ENCODE peak calls at places on chromosomes 11 and 22, in six cellular contexts. D is stomach, N is mammary epithelial cell, O is ascending aorta, T is tibial nerve, H is psoas muscle. Q is an unnamed sample.

GRCh38 chr11:32033067-32033466 is 57.8 kb upstream of the RCN1 start:
- DNase-seq in D (no peak), N (no peak), O (no peak), T (no peak), H (no peak), Q (no peak)

GRCh38 chr11:65316311-65316978 is 1.8 kb downstream of the CDC42EP2 start:
- DNase-seq in D (no peak), N (peak), O (no peak), T (peak), H (peak), Q (peak)

GRCh38 chr11:121559812-121560211 is 107.0 kb upstream of the SORL1-AS1 start:
- DNase-seq in D (no peak), N (no peak), O (no peak), T (no peak), H (no peak), Q (no peak)

GRCh38 chr11:63573881-63574855 is 11.0 kb upstream of the PLAAT2 start:
- DNase-seq in D (peak), N (peak), O (no peak), T (peak), H (peak), Q (peak)

GRCh38 chr11:73157141-73158010 is 15.3 kb upstream of the FCHSD2 start:
- DNase-seq in D (no peak), N (no peak), O (peak), T (no peak), H (peak), Q (no peak)

GRCh38 chr11:41201156-41201555 is 258.3 kb downstream of the LRRC4C start:
- DNase-seq in D (peak), N (peak), O (no peak), T (no peak), H (no peak), Q (peak)

GRCh38 chr22:42721045-42721434 is 370 bp upstream of the A4GALT start:
- DNase-seq in D (no peak), N (no peak), O (no peak), T (no peak), H (no peak), Q (no peak)

GRCh38 chr11:74055938-74056337 is 47.1 kb upstream of the UCP3 start:
- DNase-seq in D (no peak), N (peak), O (no peak), T (no peak), H (no peak), Q (peak)

GRCh38 chr11:111310088-111310487 is 11.7 kb downstream of the POU2AF3 start:
- DNase-seq in D (no peak), N (peak), O (no peak), T (no peak), H (no peak), Q (no peak)

GRCh38 chr22:50739279-50739691 is 1.3 kb downstream of the ACR start:
- DNase-seq in D (peak), N (no peak), O (no peak), T (no peak), H (no peak), Q (no peak)

GRCh38 chr11:73195191-73196007 is 22.7 kb upstream of the P2RY2 start:
- DNase-seq in D (peak), N (peak), O (no peak), T (no peak), H (no peak), Q (peak)

GRCh38 chr11:111429066-111429506 is 50.0 kb upstream of the POU2AF1 start:
- DNase-seq in D (peak), N (peak), O (no peak), T (peak), H (peak), Q (no peak)

GRCh38 chr22:46764779-46765485 is 2.5 kb downstream of the TBC1D22A start:
- DNase-seq in D (peak), N (no peak), O (no peak), T (no peak), H (no peak), Q (no peak)

GRCh38 chr11:11985016-11985715 is 23.3 kb downstream of the DKK3 start:
- DNase-seq in D (peak), N (no peak), O (no peak), T (no peak), H (no peak), Q (no peak)

GRCh38 chr11:87256694-87257340 is 219.1 kb downstream of the TMEM135 start:
- DNase-seq in D (no peak), N (no peak), O (no peak), T (no peak), H (no peak), Q (no peak)

GRCh38 chr22:32024791-32025190 is 18.3 kb upstream of the SLC5A1 start:
- DNase-seq in D (no peak), N (peak), O (no peak), T (no peak), H (no peak), Q (peak)

GRCh38 chr22:32712644-32713355 is 88.7 kb upstream of the TIMP3 start:
- DNase-seq in D (no peak), N (no peak), O (no peak), T (no peak), H (no peak), Q (no peak)

GRCh38 chr11:61647529-61647928 is 32.7 kb upstream of the DAGLA start:
- DNase-seq in D (no peak), N (no peak), O (no peak), T (no peak), H (no peak), Q (no peak)

GRCh38 chr11:119453881-119454280 is 30.9 kb upstream of the THY1 start:
- DNase-seq in D (no peak), N (no peak), O (no peak), T (no peak), H (no peak), Q (no peak)

GRCh38 chr11:17643506-17644405 is 75.6 kb upstream of the MYOD1 start:
- DNase-seq in D (no peak), N (no peak), O (no peak), T (no peak), H (no peak), Q (no peak)

GRCh38 chr22:36762687-36763260 is 13.1 kb downstream of the IFT27 start:
- DNase-seq in D (no peak), N (no peak), O (no peak), T (no peak), H (no peak), Q (no peak)

GRCh38 chr11:119692547-119692834 is 36.5 kb downstream of the NECTIN1 start:
- DNase-seq in D (no peak), N (no peak), O (no peak), T (no peak), H (no peak), Q (no peak)

GRCh38 chr11:60125962-60126585 is 37.6 kb downstream of the MS4A2 start:
- DNase-seq in D (no peak), N (peak), O (no peak), T (no peak), H (no peak), Q (peak)

GRCh38 chr11:59400461-59401261 is 25.6 kb downstream of the OR5A2 start:
- DNase-seq in D (no peak), N (no peak), O (no peak), T (no peak), H (no peak), Q (no peak)

GRCh38 chr11:11940551-11940950 is 67.9 kb downstream of the DKK3 start:
- DNase-seq in D (no peak), N (no peak), O (no peak), T (no peak), H (no peak), Q (no peak)

GRCh38 chr22:37751449-37752188 is 54.8 kb downstream of the TRIOBP start:
- DNase-seq in D (no peak), N (no peak), O (no peak), T (no peak), H (no peak), Q (no peak)

GRCh38 chr11:19814421-19814820 is 101.8 kb downstream of the NAV2 start:
- DNase-seq in D (no peak), N (no peak), O (no peak), T (no peak), H (no peak), Q (no peak)
- TF ChIP-seq CTCF in D (peak), N (peak), O (peak), T (no peak), H (no peak), Q (no peak)

GRCh38 chr22:35066768-35067167 is 810 bp downstream of the ISX start:
- DNase-seq in D (no peak), N (no peak), O (no peak), T (no peak), H (no peak), Q (no peak)

GRCh38 chr22:35065183-35065582 is 775 bp upstream of the ISX start:
- DNase-seq in D (no peak), N (no peak), O (no peak), T (no peak), H (no peak), Q (no peak)

GRCh38 chr22:35064664-35065063 is 1.3 kb upstream of the ISX start:
- DNase-seq in D (no peak), N (peak), O (no peak), T (no peak), H (no peak), Q (peak)

GRCh38 chr22:35070451-35071093 is 4.6 kb downstream of the ISX start:
- DNase-seq in D (no peak), N (peak), O (no peak), T (no peak), H (no peak), Q (peak)

GRCh38 chr22:35065796-35066218 is at the start of gene ISX:
- DNase-seq in D (no peak), N (no peak), O (no peak), T (no peak), H (no peak), Q (no peak)
- H3K27ac ChIP-seq in D (no peak), N (no peak), O (no peak), T (no peak), H (no peak), Q (no peak)

GRCh38 chr11:116171271-116172140 is 601.3 kb downstream of the BUD13 start:
- DNase-seq in D (no peak), N (no peak), O (no peak), T (no peak), H (no peak), Q (no peak)

GRCh38 chr11:116169776-116170175 is 603.0 kb downstream of the BUD13 start:
- DNase-seq in D (no peak), N (no peak), O (no peak), T (no peak), H (no peak), Q (no peak)

GRCh38 chr11:116172156-116172555 is 600.6 kb downstream of the BUD13 start:
- DNase-seq in D (no peak), N (no peak), O (no peak), T (no peak), H (no peak), Q (no peak)

GRCh38 chr11:116168459-116168787 is 604.4 kb downstream of the BUD13 start:
- DNase-seq in D (no peak), N (no peak), O (no peak), T (no peak), H (no peak), Q (no peak)

GRCh38 chr11:116170526-116171120 is 602.2 kb downstream of the BUD13 start:
- DNase-seq in D (no peak), N (no peak), O (no peak), T (no peak), H (no peak), Q (no peak)
- TF ChIP-seq CTCF in D (no peak), N (peak), O (no peak), T (no peak), H (no peak), Q (no peak)

GRCh38 chr11:68043029-68043348 is 4.2 kb downstream of the TCIRG1 start:
- DNase-seq in D (no peak), N (no peak), O (no peak), T (no peak), H (no peak), Q (no peak)
- H3K27ac ChIP-seq in D (no peak), N (no peak), O (no peak), T (peak), H (no peak), Q (peak)

DNA sequence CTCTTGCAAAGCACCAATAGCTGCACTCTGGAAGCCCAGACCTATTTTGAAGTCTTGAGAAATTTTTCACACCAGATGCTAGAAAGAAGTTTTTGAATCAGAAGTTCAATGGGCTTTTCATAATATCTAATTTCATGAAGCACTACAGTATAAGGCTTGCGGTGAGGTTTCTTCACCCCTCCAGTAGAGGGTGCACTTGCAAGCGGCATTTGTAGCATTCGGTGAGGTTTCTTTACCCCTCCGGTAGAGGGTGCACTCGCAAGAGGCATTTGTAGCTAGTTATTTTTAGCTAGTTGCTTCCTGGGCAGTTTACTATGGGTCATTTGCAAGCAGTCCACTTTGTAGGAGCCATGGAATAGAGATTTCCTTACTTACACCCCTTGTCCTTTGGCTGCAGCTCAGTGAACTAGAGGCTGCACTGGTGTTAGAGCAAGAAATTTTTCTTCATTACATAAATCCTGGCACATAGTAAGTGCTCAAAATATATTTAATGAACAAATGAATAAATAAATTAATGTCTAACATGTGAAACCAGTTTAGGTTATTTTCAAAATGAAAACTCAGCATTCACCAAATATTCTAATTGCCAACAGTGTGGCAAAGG is 7.8 kb upstream of the NOX4 start:
- DNase-seq in D (no peak), N (no peak), O (no peak), T (no peak), H (no peak), Q (no peak)
- TF ChIP-seq CTCF in D (peak), N (peak), O (peak), T (no peak), H (no peak), Q (no peak)

DNA sequence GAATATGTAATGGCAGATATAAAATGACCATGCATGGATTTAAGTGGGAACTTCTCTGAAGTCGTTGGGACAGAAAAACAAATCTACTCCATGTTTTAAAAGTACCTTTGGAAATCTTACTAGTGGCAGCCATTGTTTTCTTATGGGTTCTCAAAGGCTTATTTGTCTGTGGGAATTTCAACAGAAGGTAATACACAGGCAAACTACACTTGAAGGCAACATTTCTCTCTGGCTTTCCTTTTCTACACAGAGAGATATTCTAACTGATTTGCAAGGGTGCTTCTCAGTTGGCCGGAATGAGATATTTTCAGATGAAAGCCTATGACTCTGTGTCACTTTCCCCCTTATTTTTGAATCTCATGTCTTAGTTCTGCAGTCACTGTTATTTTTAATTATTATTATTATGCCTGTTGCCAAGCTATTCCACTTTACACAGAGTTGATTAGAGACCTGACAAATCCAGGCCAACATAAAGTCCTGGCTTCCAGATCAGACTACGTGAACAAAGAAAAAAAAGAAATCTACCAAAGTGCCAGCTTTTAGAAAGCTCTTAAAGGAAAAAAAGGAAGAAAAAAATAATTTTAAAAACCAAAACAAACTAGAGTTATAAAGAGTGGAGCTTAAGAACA is 18.9 kb upstream of the PSMA1 start:
- DNase-seq in D (no peak), N (no peak), O (no peak), T (no peak), H (no peak), Q (no peak)
- H3K27ac ChIP-seq in D (no peak), N (no peak), O (peak), T (no peak), H (no peak), Q (no peak)

DNA sequence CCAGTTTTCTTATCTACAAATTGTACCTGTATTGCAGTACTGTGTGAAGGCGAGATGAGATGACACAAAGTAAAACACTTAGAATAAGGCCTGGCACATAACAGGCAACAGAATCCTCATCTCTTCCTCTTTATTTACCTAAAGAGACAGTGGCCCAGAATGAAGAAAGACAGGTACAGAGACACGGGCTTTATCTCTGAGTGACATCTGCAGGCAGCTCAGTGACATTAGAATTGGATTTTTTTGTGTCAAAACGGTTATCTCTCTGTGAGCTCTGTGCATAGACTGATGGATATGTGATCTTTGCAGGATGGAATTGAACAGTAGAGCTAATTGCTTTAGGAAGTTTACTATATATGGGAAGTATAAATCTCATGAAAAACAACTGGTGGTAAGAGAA is 36.2 kb upstream of the TRPC6 start:
- DNase-seq in D (no peak), N (no peak), O (no peak), T (no peak), H (no peak), Q (no peak)
- TF ChIP-seq CTCF in D (no peak), N (no peak), O (no peak), T (no peak), H (no peak), Q (no peak)

DNA sequence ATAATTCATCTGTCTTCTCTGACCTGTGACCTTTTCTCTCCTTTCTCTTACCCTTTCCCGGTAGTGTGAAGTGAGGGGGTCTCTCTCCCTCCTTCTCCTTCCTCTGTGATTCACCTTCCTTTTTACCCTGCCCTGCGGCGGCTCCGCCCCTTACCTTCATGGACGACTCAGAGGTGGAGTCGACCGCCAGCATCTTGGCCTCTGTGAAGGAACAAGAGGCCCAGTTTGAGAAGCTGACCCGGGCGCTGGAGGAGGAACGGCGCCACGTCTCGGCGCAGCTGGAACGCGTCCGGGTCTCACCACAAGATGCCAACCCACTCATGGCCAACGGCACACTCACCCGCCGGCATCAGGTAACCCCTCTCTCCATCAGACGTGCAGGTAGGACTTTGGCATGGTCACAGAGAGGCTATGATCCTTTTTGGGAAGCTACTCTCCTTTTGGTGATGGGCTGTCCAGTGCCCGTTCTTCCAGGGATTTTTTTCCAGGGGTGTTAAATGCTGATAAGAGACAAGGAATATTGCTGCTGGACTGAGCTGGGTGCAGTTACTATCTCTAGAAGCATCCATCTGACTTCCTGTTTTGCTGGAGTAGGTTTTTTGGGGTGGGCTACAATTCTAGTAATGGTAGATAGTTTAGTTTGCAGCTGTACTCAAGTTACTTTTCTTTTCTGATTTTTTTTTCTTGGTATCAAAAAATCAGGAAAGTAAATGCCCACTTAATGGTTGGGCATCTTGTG is 29.9 kb downstream of the CTNND1 start:
- DNase-seq in D (no peak), N (peak), O (no peak), T (no peak), H (no peak), Q (no peak)
- H3K27ac ChIP-seq in D (peak), N (peak), O (no peak), T (peak), H (no peak), Q (peak)

GRCh38 chr22:29742319-29742718 is 22.5 kb downstream of the CABP7 start:
- DNase-seq in D (no peak), N (no peak), O (no peak), T (no peak), H (no peak), Q (no peak)
- TF ChIP-seq CTCF in D (no peak), N (no peak), O (no peak), T (no peak), H (no peak), Q (no peak)

GRCh38 chr22:27717094-27717493 is 84.5 kb downstream of the MN1 start:
- DNase-seq in D (no peak), N (no peak), O (no peak), T (no peak), H (no peak), Q (no peak)
- H3K27ac ChIP-seq in D (no peak), N (no peak), O (no peak), T (no peak), H (no peak), Q (peak)